ENCODE peak calls at places on chromosome 21, in four cellular contexts. J, D, B and I are unnamed samples.

GRCh38 chr21:30605968-30606367 is 5.1 kb downstream of the KRTAP22-1 start:
- DNase-seq in J (no peak), D (no peak), B (no peak), I (no peak)

GRCh38 chr21:42097860-42098259 is 26.7 kb downstream of the UMODL1 start:
- DNase-seq in J (peak; percentile 94), D (peak; percentile 93), B (no peak), I (peak; percentile 36)

GRCh38 chr21:25457411-25457810 is 149.9 kb downstream of the MRPL39 start:
- DNase-seq in J (peak; percentile 66), D (no peak), B (no peak), I (no peak)

GRCh38 chr21:18117116-18117515 is 127.5 kb upstream of the CHODL start:
- DNase-seq in J (no peak), D (no peak), B (no peak), I (no peak)

GRCh38 chr21:33206771-33207290 is 22.9 kb upstream of the IFNAR2 start:
- DNase-seq in J (no peak), D (no peak), B (no peak), I (no peak)

GRCh38 chr21:20856926-20857325 is 141.3 kb upstream of the NCAM2 start:
- DNase-seq in J (no peak), D (no peak), B (no peak), I (no peak)

GRCh38 chr21:46219591-46220239 is 8.9 kb downstream of the LSS start:
- DNase-seq in J (no peak), D (no peak), B (peak; percentile 32), I (no peak)

GRCh38 chr21:43001316-43001715 is 27.0 kb downstream of the PKNOX1 start:
- DNase-seq in J (no peak), D (no peak), B (no peak), I (no peak)

GRCh38 chr21:25385912-25386474 is 221.3 kb downstream of the MRPL39 start:
- DNase-seq in J (peak; percentile 37), D (peak; percentile 52), B (no peak), I (peak; percentile 80)

GRCh38 chr21:21740207-21740606 is 742.0 kb downstream of the NCAM2 start:
- DNase-seq in J (no peak), D (no peak), B (no peak), I (no peak)

GRCh38 chr21:26840206-26840605 is 5.0 kb downstream of the ADAMTS1 start:
- DNase-seq in J (no peak), D (no peak), B (peak; percentile 44), I (no peak)

GRCh38 chr21:15415541-15416261 is 314.1 kb upstream of the USP25 start:
- DNase-seq in J (no peak), D (peak; percentile 17), B (no peak), I (no peak)

GRCh38 chr21:41751621-41752020 is 15.2 kb downstream of the RIPK4 start:
- DNase-seq in J (peak; percentile 87), D (no peak), B (no peak), I (peak; percentile 56)

GRCh38 chr21:36881223-36881622 is 85.2 kb downstream of the HLCS start:
- DNase-seq in J (no peak), D (no peak), B (no peak), I (no peak)

GRCh38 chr21:15058718-15059316 is 6.0 kb downstream of the NRIP1 start:
- DNase-seq in J (peak; percentile 29), D (no peak), B (no peak), I (no peak)

GRCh38 chr21:20343186-20343585 is 655.0 kb upstream of the NCAM2 start:
- DNase-seq in J (no peak), D (no peak), B (no peak), I (no peak)

GRCh38 chr21:42391297-42391696 is 4.6 kb downstream of the TMPRSS3 start:
- DNase-seq in J (no peak), D (no peak), B (no peak), I (no peak)

GRCh38 chr21:20902511-20902910 is 95.7 kb upstream of the NCAM2 start:
- DNase-seq in J (no peak), D (no peak), B (no peak), I (no peak)

GRCh38 chr21:16534408-16535099 is 804.8 kb downstream of the USP25 start:
- DNase-seq in J (peak; percentile 35), D (peak; percentile 86), B (peak; percentile 92), I (peak; percentile 70)

GRCh38 chr21:46394819-46395152 is 63.9 kb upstream of the DIP2A start:
- DNase-seq in J (no peak), D (no peak), B (no peak), I (no peak)

GRCh38 chr21:22125581-22125980 is 1127.4 kb downstream of the NCAM2 start:
- DNase-seq in J (no peak), D (no peak), B (no peak), I (no peak)

GRCh38 chr21:26795866-26796329 is 49.3 kb downstream of the ADAMTS1 start:
- DNase-seq in J (peak; percentile 73), D (peak; percentile 47), B (peak; percentile 95), I (peak; percentile 36)

GRCh38 chr21:30194701-30195299 is 21.1 kb downstream of the CLDN8 start:
- DNase-seq in J (peak; percentile 52), D (no peak), B (no peak), I (peak; percentile 17)

GRCh38 chr21:36297938-36298572 is 21.9 kb upstream of the MORC3 start:
- DNase-seq in J (peak; percentile 70), D (peak; percentile 44), B (no peak), I (peak; percentile 41)

GRCh38 chr21:15742052-15742451 is 12.3 kb downstream of the USP25 start:
- DNase-seq in J (no peak), D (no peak), B (no peak), I (no peak)

GRCh38 chr21:25254491-25255174 is 352.6 kb downstream of the MRPL39 start:
- DNase-seq in J (no peak), D (no peak), B (no peak), I (no peak)

GRCh38 chr21:41707231-41707988 is 59.4 kb downstream of the RIPK4 start:
- DNase-seq in J (peak; percentile 74), D (no peak), B (no peak), I (no peak)

GRCh38 chr21:15250384-15250783 is 185.6 kb upstream of the NRIP1 start:
- DNase-seq in J (peak; percentile 78), D (no peak), B (no peak), I (no peak)

GRCh38 chr21:33783173-33783572 is 132.4 kb downstream of the ATP5PO start:
- DNase-seq in J (no peak), D (no peak), B (no peak), I (no peak)

GRCh38 chr21:29091032-29091431 is 17.6 kb upstream of the CCT8 start:
- DNase-seq in J (peak; percentile 68), D (no peak), B (no peak), I (no peak)
- H3K27ac ChIP-seq in J (no peak overlapping the region), D (no peak overlapping the region), B (no peak overlapping the region), I (no peak overlapping the region)

GRCh38 chr21:31777857-31778256 is 45.9 kb upstream of the SCAF4 start:
- DNase-seq in J (no peak), D (no peak), B (no peak), I (no peak)

GRCh38 chr21:31781737-31782136 is 49.8 kb upstream of the SCAF4 start:
- DNase-seq in J (no peak), D (peak; percentile 56), B (no peak), I (peak; percentile 50)

GRCh38 chr21:31786164-31786920 is 54.4 kb upstream of the SCAF4 start:
- DNase-seq in J (no peak), D (no peak), B (no peak), I (no peak)

GRCh38 chr21:31780944-31781343 is 49.0 kb upstream of the SCAF4 start:
- DNase-seq in J (peak; percentile 49), D (no peak), B (no peak), I (no peak)
- TF ChIP-seq CTCF in J (peak; percentile 19), D (no peak), B (no peak), I (peak; percentile 28)

GRCh38 chr21:44893278-44893556 is 19.7 kb upstream of the PTTG1IP start:
- DNase-seq in J (no peak), D (no peak), B (no peak), I (no peak)

GRCh38 chr21:44891631-44892031 is 18.1 kb upstream of the PTTG1IP start:
- DNase-seq in J (no peak), D (no peak), B (no peak), I (no peak)

GRCh38 chr21:44892536-44893277 is 19.2 kb upstream of the PTTG1IP start:
- DNase-seq in J (peak; percentile 40), D (peak; percentile 61), B (no peak), I (peak; percentile 70)

GRCh38 chr21:44890961-44891541 is 17.6 kb upstream of the PTTG1IP start:
- DNase-seq in J (no peak), D (no peak), B (no peak), I (no peak)

DNA sequence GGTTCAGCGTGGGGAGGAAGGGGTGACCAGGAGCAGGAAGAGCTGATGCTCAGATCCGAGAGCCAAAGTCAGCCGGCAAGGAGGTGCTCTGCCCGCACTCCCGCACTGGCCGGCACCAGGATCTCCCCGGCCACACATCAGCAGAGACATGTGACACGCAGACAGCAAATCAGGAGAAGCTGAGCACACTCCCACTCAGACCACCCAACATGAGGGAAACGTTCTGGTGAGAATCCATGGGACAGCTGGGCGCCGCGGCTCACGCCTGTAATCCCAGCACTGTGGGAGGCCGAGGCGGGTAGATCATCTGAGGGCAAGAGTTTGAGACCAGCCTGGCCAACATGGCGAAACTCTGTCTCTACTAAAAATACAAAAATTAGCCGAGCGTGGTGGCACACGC is 18.6 kb upstream of the PTTG1IP start:
- DNase-seq in J (no peak), D (no peak), B (no peak), I (no peak)
- H3K4me1 ChIP-seq in J (peaks cover 10% of the 10 kb centered on the region), D (no peaks in the 10 kb centered on the region), B (no peaks in the 10 kb centered on the region), I (no peaks in the 10 kb centered on the region)

GRCh38 chr21:38825269-38825668 is 19.5 kb downstream of the ETS2 start:
- DNase-seq in J (no peak), D (no peak), B (no peak), I (no peak)
- H3K27ac ChIP-seq in J (no peak overlapping the region), D (no peak overlapping the region), B (no peak overlapping the region), I (no peak overlapping the region)

DNA sequence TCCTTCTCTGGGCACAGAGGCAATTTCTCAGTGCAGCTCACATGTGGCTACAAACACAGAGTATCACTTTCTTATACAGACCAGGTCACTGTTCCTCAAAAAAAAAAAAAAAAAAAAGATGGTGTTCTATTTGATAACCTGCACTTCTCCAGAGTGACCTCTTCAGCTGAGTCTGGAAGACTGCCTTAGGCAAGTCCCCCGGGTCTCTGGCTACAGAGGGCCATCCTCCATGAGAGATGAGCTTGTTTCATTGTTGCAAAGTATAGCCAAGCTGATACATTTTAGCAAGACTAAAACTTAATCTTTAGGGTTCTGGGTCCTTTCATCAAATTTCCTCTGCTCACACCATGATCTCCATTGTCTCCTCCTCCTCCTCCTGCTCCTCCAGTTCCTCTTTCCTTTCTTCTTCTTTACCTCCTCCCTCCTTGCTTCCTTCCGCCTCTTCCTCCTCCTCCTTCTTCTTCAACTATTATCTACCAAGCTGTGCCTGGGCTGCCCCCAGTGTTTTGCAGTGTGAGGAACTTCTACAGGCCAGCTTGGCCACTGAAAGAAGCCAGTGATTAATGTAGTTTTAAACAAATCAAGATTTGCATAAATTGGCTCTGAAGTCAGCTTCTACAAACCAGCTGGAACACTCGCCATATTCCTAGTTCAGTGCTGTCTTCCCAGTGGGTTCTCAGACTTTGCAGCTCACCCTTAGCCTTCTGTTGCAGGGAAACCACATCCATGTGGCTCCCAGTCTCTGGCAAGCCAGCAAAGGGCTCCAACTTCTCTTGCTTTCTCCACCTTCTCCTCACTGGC is 139.4 kb downstream of the RUNX1 start:
- DNase-seq in J (no peak), D (no peak), B (no peak), I (no peak)
- TF ChIP-seq CTCF in J (no peak), D (no peak), B (no peak), I (no peak)

GRCh38 chr21:34814529-34814951 is 145.7 kb downstream of the CLIC6 start:
- DNase-seq in J (peak; percentile 57), D (no peak), B (no peak), I (no peak)
- H3K4me1 ChIP-seq in J (peaks cover 93% of the 10 kb centered on the region), D (no peaks in the 10 kb centered on the region), B (peaks cover 4% of the 10 kb centered on the region), I (peaks cover 14% of the 10 kb centered on the region)